ENCODE peak calls at places on chromosome X, in six cellular contexts. H, Z, E, F, W and Q are unnamed samples.

GRCh38 chrX:63922221-63922620 is 137.2 kb upstream of the ARHGEF9 start:
- DNase-seq in F (no peak), H (peak), Z (peak), W (peak), E (peak), Q (no peak)

GRCh38 chrX:135516376-135516775 is 4.1 kb upstream of the INTS6L start:
- DNase-seq in Z (no peak), F (no peak), W (no peak), H (no peak), E (no peak), Q (no peak)

GRCh38 chrX:39627257-39627656 is 470.5 kb downstream of the BCOR start:
- DNase-seq in H (no peak), E (no peak), Z (no peak), F (no peak), W (no peak), Q (no peak)

GRCh38 chrX:19350831-19351447 is 7.2 kb downstream of the PDHA1 start:
- DNase-seq in F (no peak), E (no peak), H (no peak), W (no peak), Z (no peak), Q (no peak)

GRCh38 chrX:136209016-136209738 is 42.0 kb downstream of the MAP7D3 start:
- DNase-seq in W (no peak), H (peak), Z (peak), F (peak), E (no peak), Q (no peak)

GRCh38 chrX:120334603-120335002 is 23.3 kb upstream of the TMEM255A start:
- DNase-seq in E (no peak), W (no peak), H (no peak), Z (no peak), F (no peak), Q (no peak)

GRCh38 chrX:121987835-121988234 is 940.4 kb downstream of the GLUD2 start:
- DNase-seq in H (peak), F (no peak), W (no peak), Z (peak), E (no peak), Q (no peak)

GRCh38 chrX:39174761-39175417 is 373.6 kb downstream of the MID1IP1 start:
- DNase-seq in Z (peak), F (no peak), H (peak), W (no peak), E (no peak), Q (no peak)

GRCh38 chrX:107713205-107714195 is 62.1 kb downstream of the TSC22D3 start:
- DNase-seq in E (no peak), H (no peak), W (no peak), F (no peak), Z (no peak), Q (no peak)

GRCh38 chrX:66408507-66408906 is 230.4 kb downstream of the EDA2R start:
- DNase-seq in W (no peak), F (no peak), E (peak), Z (no peak), H (no peak), Q (no peak)

GRCh38 chrX:40127052-40127451 is 29.3 kb upstream of the BCOR start:
- DNase-seq in E (no peak), H (peak), W (no peak), F (no peak), Z (no peak), Q (no peak)

GRCh38 chrX:110418857-110419249 is 60.2 kb downstream of the RTL9 start:
- DNase-seq in W (no peak), Z (no peak), F (no peak), E (no peak), H (peak), Q (peak)

GRCh38 chrX:65528705-65529340 is 5.8 kb downstream of the LAS1L start:
- DNase-seq in H (peak), Z (peak), F (peak), W (no peak), E (peak), Q (no peak)

GRCh38 chrX:830532-830931 is 199.9 kb downstream of the SHOX start:
- DNase-seq in H (no peak), F (no peak), E (no peak), Z (no peak), W (no peak), Q (no peak)

GRCh38 chrX:107894038-107894437 is 68.4 kb downstream of the MID2 start:
- DNase-seq in E (peak), Z (peak), W (no peak), F (no peak), H (peak), Q (peak)

GRCh38 chrX:9765072-9765736 is 443 bp downstream of the GPR143 start:
- DNase-seq in E (no peak), F (no peak), W (no peak), Z (no peak), H (no peak), Q (no peak)

GRCh38 chrX:9770319-9770718 is 4.7 kb upstream of the GPR143 start:
- DNase-seq in F (no peak), W (no peak), E (peak), H (no peak), Z (no peak), Q (no peak)

GRCh38 chrX:9767375-9767774 is 1.7 kb upstream of the GPR143 start:
- DNase-seq in Z (no peak), E (no peak), F (no peak), H (no peak), W (no peak), Q (no peak)

GRCh38 chrX:9765737-9766098 is at the start of gene GPR143:
- DNase-seq in H (no peak), Z (no peak), W (no peak), E (no peak), F (no peak), Q (no peak)
- H3K4me3 ChIP-seq in H (no peak), Z (no peak), W (no peak), E (no peak), F (no peak), Q (no peak)

GRCh38 chrX:117996918-117997480 is 119.6 kb downstream of the KLHL13 start:
- DNase-seq in Z (no peak), F (no peak), W (no peak), H (peak), E (peak), Q (no peak)
- TF ChIP-seq CTCF in Z (peak), F (no peak), W (no peak), H (no peak), E (peak), Q (peak)

DNA sequence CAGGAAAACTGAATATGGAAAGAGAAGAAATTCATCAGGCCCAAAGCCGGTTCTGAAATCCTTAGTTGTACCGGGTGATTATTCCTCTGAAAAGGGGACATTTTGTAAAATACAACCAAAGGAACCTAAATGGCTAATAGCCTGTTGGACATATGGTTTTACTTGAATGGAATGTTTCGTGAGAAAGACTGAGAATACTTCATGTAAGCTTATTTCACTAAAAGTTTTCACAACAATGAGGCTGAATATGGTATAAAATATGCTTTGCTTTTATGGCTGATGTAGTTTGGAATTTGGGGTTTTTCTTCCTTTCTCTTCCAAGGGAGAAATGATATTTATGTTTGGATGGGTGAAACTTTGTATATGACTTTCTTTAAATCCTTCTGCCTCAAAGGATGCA is 2.7 kb downstream of the GRIA3 start:
- DNase-seq in W (no peak), Z (peak), F (no peak), E (no peak), H (peak), Q (no peak)
- H3K4me3 ChIP-seq in W (peak), Z (no peak), F (no peak), E (no peak), H (peak), Q (no peak)

GRCh38 chrX:114580336-114580735 is 3.5 kb upstream of the HTR2C start:
- DNase-seq in W (no peak), H (no peak), Z (no peak), E (no peak), F (no peak), Q (no peak)
- TF ChIP-seq CTCF in W (no peak), H (no peak), Z (no peak), E (peak), F (no peak), Q (no peak)